ENCODE peak calls at places on chromosomes 7 and 10, in four cellular contexts. H, Z, N and V are unnamed samples.

GRCh38 chr7:148847815-148848726 is 36.0 kb downstream of the EZH2 start:
- DNase-seq in N (no peak), H (no peak), Z (no peak), V (no peak)

GRCh38 chr10:112227331-112227961 is 43.9 kb upstream of the GPAM start:
- DNase-seq in H (no peak), N (no peak), Z (no peak), V (no peak)

GRCh38 chr7:77327067-77327931 is 88.8 kb downstream of the GSAP start:
- DNase-seq in H (no peak), Z (peak; percentile 47), N (peak; percentile 49), V (peak; percentile 35)

GRCh38 chr7:30802812-30803211 is 31.6 kb downstream of the MINDY4 start:
- DNase-seq in Z (no peak), N (no peak), H (no peak), V (no peak)

GRCh38 chr10:103278862-103279298 is 1.9 kb downstream of the INA start:
- DNase-seq in Z (peak; percentile 36), H (no peak), N (peak; percentile 68), V (peak; percentile 65)

GRCh38 chr7:47734287-47734948 is 152.5 kb upstream of the TNS3 start:
- DNase-seq in Z (no peak), H (no peak), N (no peak), V (no peak)

GRCh38 chr10:105094048-105094447 is 453.0 kb downstream of the SORCS3 start:
- DNase-seq in Z (no peak), H (no peak), N (no peak), V (no peak)

GRCh38 chr7:351256-351655 is 61.3 kb downstream of the FOXL3 start:
- DNase-seq in H (no peak), N (no peak), Z (no peak), V (peak; percentile 41)

GRCh38 chr10:50508315-50509051 is 115.3 kb downstream of the SGMS1 start:
- DNase-seq in Z (no peak), H (no peak), N (no peak), V (no peak)

GRCh38 chr10:95841711-95842498 is 65.9 kb upstream of the CC2D2B start:
- DNase-seq in N (peak; percentile 71), H (peak; percentile 9), Z (no peak), V (no peak)

GRCh38 chr10:27944005-27944404 is 54.9 kb downstream of the ODAD2 start:
- DNase-seq in H (no peak), N (no peak), Z (no peak), V (no peak)

GRCh38 chr7:125567686-125568085 is 638.1 kb upstream of the POT1 start:
- DNase-seq in N (no peak), H (no peak), Z (no peak), V (no peak)

GRCh38 chr10:2978111-2978510 is 89.2 kb upstream of the PFKP start:
- DNase-seq in N (no peak), H (no peak), Z (no peak), V (no peak)

GRCh38 chr10:78687616-78688015 is 381.1 kb upstream of the ZMIZ1 start:
- DNase-seq in Z (no peak), H (no peak), N (no peak), V (no peak)

GRCh38 chr10:78686444-78687060 is 382.2 kb upstream of the ZMIZ1 start:
- DNase-seq in H (no peak), N (no peak), Z (no peak), V (no peak)

GRCh38 chr10:78690354-78691111 is 378.2 kb upstream of the ZMIZ1 start:
- DNase-seq in Z (no peak), H (no peak), N (no peak), V (no peak)

GRCh38 chr10:78688945-78689935 is 379.5 kb upstream of the ZMIZ1 start:
- DNase-seq in Z (no peak), N (peak; percentile 29), H (peak; percentile 33), V (peak; percentile 35)

GRCh38 chr10:78688221-78688944 is 380.4 kb upstream of the ZMIZ1 start:
- DNase-seq in H (no peak), N (no peak), Z (no peak), V (no peak)
- H3K27ac ChIP-seq in H (peak overlapping the region; percentile 89), N (no peak overlapping the region), Z (no peak overlapping the region), V (no peak overlapping the region)

GRCh38 chr10:77135555-77135954 is 502.1 kb downstream of the KCNMA1 start:
- DNase-seq in Z (no peak), N (no peak), H (no peak), V (no peak)

GRCh38 chr10:77139746-77140145 is 497.9 kb downstream of the KCNMA1 start:
- DNase-seq in Z (no peak), H (no peak), N (no peak), V (no peak)

GRCh38 chr10:77139145-77139692 is 498.4 kb downstream of the KCNMA1 start:
- DNase-seq in N (no peak), H (no peak), Z (no peak), V (no peak)

DNA sequence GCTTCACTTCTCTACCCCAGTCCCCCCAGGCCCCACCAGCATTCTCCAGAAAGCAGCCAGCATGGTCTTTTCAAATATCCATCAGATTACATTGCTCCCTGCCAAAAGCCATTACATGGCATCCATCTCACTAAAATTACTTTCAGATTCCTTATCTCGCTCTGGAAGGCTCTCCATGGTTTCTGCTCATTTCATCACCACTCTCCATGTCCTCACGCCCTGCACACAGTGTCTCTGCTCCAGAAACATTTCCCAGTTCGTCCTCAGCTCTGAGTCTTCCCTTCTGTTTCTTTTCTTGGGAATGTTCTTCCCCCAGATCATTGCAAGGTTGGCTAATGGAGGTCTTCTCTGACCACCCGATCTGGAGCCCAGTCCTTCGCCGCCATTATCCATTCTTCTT is 499.1 kb downstream of the KCNMA1 start:
- DNase-seq in N (no peak), H (no peak), Z (no peak), V (no peak)
- H3K27ac ChIP-seq in N (no peak overlapping the region), H (no peak overlapping the region), Z (no peak overlapping the region), V (no peak overlapping the region)

DNA sequence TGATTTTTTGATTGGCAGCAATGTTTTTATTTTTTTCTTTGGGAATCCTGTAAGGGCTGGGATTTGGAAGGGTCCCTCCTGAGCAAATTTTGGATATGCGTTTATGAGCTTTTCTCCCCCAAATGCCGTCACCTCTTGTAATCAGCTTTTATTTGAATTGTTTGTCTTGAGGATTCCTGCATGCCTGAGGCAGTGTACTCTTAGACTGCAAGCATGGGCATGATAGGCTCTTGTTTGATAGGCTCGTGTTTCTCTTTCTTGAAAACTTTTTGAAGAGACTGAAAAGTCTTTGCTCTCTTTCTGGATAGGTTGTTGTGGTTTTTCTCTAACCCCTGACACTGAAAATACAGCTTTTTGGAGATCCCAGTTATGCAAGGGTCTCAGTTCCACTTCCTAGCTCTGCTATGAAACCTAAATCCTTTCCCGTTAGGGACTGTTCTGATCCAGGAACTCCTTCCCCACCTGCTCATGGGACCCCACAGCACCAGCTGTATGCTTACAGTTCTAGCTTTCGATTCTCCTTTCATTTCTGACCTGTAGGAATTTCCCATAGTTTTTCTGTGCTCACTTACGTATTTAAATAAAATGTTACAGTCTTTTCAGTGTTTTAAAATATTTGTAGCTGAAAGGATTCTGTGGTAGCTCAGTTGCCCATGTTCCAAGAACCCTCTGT is 17.2 kb downstream of the TSPAN13 start:
- DNase-seq in N (no peak), H (no peak), Z (no peak), V (no peak)
- H3K27ac ChIP-seq in N (no peak overlapping the region), H (no peak overlapping the region), Z (no peak overlapping the region), V (no peak overlapping the region)

DNA sequence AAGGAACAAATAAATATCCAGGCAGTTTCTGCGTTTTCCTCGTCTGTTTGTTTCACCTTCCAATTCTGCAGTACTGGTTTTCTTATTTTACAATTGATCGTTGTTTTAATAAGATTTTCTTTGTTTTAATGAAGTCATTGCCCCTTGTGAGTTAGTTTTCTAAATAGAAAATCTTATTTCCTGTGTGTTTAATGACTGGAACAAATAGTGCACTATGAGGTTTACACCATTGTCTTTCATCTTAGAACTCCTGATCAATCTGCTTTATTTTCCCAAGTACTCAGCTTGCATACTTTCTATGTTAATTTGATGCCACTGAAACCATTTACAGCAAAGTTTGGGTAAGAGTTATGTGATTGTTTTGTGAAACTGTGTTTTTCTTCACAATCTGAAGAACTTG is 1.3 kb downstream of the PLEKHA1 start:
- DNase-seq in H (no peak), N (no peak), Z (no peak), V (no peak)
- H3K27ac ChIP-seq in H (peak overlapping the region; percentile 97), N (peak overlapping the region; percentile 96), Z (peak overlapping the region; percentile 99), V (peak overlapping the region; percentile 97)

GRCh38 chr7:139702811-139703467 is 74.9 kb downstream of the HIPK2 start:
- DNase-seq in N (no peak), Z (no peak), H (no peak), V (no peak)
- H3K27ac ChIP-seq in N (no peak overlapping the region), Z (peak overlapping the region; percentile 90), H (no peak overlapping the region), V (peak overlapping the region; percentile 48)

DNA sequence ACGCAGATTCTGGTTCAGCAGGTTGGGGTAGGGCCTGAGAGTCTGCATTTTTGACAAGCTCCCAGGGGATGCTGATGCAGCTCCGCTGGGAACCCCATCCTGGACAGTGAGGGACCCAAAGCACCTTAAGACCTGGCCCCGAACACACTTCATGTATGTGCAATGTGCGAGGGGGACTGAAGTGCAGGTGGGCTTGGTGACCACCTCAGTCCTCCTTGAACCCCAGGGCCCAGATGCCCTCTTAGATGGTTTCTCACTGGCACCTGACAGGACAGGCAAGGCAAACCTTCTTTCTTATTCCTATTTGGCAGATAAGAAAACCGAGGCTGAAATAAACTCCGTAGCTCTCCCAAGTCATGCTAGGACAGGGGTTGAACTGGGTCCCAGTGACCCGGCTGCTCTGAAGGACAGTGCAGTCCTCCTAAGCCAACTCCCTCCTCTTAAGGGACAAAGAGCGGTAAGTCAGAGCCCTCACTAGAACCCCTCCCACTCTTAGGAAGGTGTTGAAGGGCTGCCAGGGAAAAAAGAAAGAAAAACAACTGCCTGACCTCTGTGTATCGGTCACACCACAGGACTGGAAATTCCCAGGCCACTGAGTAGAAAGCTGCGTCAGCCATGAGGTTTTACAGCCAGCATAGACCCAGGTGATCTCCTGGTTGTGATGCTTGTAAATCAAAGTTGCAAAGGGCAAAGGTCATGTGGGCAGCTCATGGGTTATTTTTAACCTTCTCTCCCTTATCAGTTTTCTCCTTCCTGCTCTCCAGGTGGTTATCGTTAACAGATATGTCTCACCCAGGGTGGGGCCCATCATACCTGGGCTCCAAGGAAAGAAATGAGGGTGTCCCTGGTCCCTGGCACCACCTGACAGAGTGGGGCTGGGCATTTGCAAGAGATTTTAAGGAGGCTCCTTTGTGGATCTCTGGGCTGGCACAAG is 90.9 kb upstream of the SMNDC1 start:
- DNase-seq in Z (no peak), N (peak; percentile 48), H (no peak), V (no peak)
- H3K27ac ChIP-seq in Z (no peak overlapping the region), N (no peak overlapping the region), H (no peak overlapping the region), V (no peak overlapping the region)

GRCh38 chr10:43862756-43863155 is 214.1 kb upstream of the ZNF32 start:
- DNase-seq in H (no peak), Z (no peak), N (no peak), V (no peak)
- H3K27ac ChIP-seq in H (peak overlapping the region; percentile 86), Z (peak overlapping the region; percentile 87), N (no peak overlapping the region), V (peak overlapping the region; percentile 66)